ENCODE peak calls at places on chromosomes 12 and 14, in six cellular contexts. U is SK-N-SH, N is stomach, A is ovary, J is HepG2, M is tibial nerve. T is an unnamed sample. For H3K27me3, the result is how much of the 10 kb centered on the place peaks cover.

GRCh38 chr12:46217686-46218508 is 50.9 kb downstream of the SLC38A1 start:
- DNase-seq in U (no peak), N (peak), A (no peak), J (no peak), M (no peak), T (peak)

GRCh38 chr14:49303952-49304516 is 282.1 kb downstream of the RPS29 start:
- DNase-seq in U (no peak), N (no peak), A (peak), J (no peak), M (no peak), T (no peak)

GRCh38 chr12:95304673-95305198 is 87.1 kb downstream of the VEZT start:
- DNase-seq in U (no peak), N (no peak), A (no peak), J (no peak), M (no peak), T (no peak)

GRCh38 chr12:6285063-6285477 is 25.4 kb upstream of the PLEKHG6 start:
- DNase-seq in U (peak), N (peak), A (peak), J (peak), M (no peak), T (peak)

GRCh38 chr12:62879691-62880090 is 55.3 kb downstream of the PPM1H start:
- DNase-seq in U (no peak), N (no peak), A (no peak), J (no peak), M (no peak), T (no peak)

GRCh38 chr12:7130791-7131501 is 775 bp downstream of the CLSTN3 start:
- DNase-seq in U (peak), N (peak), A (peak), J (no peak), M (no peak), T (peak)

GRCh38 chr14:23580948-23581281 is 2.3 kb upstream of the JPH4 start:
- DNase-seq in U (no peak), N (peak), A (no peak), J (no peak), M (no peak), T (no peak)

GRCh38 chr12:51009038-51009437 is 17.1 kb downstream of the SLC11A2 start:
- DNase-seq in U (no peak), N (peak), A (peak), J (no peak), M (peak), T (peak)

GRCh38 chr14:94025720-94026119 is 420 bp upstream of the OTUB2 start:
- DNase-seq in U (no peak), N (no peak), A (no peak), J (no peak), M (no peak), T (no peak)

GRCh38 chr12:103169-103981 is 36.8 kb downstream of the IQSEC3 start:
- DNase-seq in U (peak), N (no peak), A (no peak), J (no peak), M (no peak), T (no peak)

GRCh38 chr14:31543969-31544799 is 17.0 kb upstream of the NUBPL start:
- DNase-seq in U (no peak), N (no peak), A (no peak), J (peak), M (no peak), T (no peak)

GRCh38 chr12:130342842-130343241 is 5.2 kb downstream of the PIWIL1 start:
- DNase-seq in U (no peak), N (no peak), A (no peak), J (no peak), M (no peak), T (no peak)

GRCh38 chr12:103640831-103641230 is 53.8 kb downstream of the STAB2 start:
- DNase-seq in U (no peak), N (no peak), A (no peak), J (no peak), M (no peak), T (no peak)

GRCh38 chr12:76462668-76463224 is 96.8 kb downstream of the OSBPL8 start:
- DNase-seq in U (no peak), N (no peak), A (no peak), J (peak), M (no peak), T (no peak)

GRCh38 chr14:68571928-68572525 is 220.8 kb downstream of the ZFP36L1 start:
- DNase-seq in U (no peak), N (no peak), A (no peak), J (peak), M (no peak), T (no peak)

GRCh38 chr14:51044961-51045360 is 49.9 kb downstream of the TRIM9 start:
- DNase-seq in U (no peak), N (no peak), A (no peak), J (no peak), M (no peak), T (no peak)

GRCh38 chr14:64789696-64790095 is 85.5 kb downstream of the PLEKHG3 start:
- DNase-seq in U (no peak), N (no peak), A (no peak), J (no peak), M (no peak), T (no peak)

GRCh38 chr12:54075974-54076373 is 22.3 kb downstream of the HOXC4 start:
- DNase-seq in U (no peak), N (no peak), A (no peak), J (no peak), M (no peak), T (no peak)

GRCh38 chr12:484096-484495 is 24.4 kb downstream of the B4GALNT3 start:
- DNase-seq in U (no peak), N (peak), A (no peak), J (no peak), M (no peak), T (no peak)

GRCh38 chr12:19675361-19675760 is 236.1 kb downstream of the AEBP2 start:
- DNase-seq in U (no peak), N (no peak), A (no peak), J (no peak), M (no peak), T (no peak)

GRCh38 chr12:12017798-12018197 is 52.9 kb upstream of the BCL2L14 start:
- DNase-seq in U (no peak), N (no peak), A (no peak), J (no peak), M (no peak), T (no peak)

GRCh38 chr12:96880220-96880619 is 26.8 kb upstream of the NEDD1 start:
- DNase-seq in U (no peak), N (no peak), A (no peak), J (no peak), M (no peak), T (no peak)

GRCh38 chr14:76762617-76763361 is 1.5 kb downstream of the VASH1 start:
- DNase-seq in U (no peak), N (no peak), A (no peak), J (no peak), M (no peak), T (no peak)

GRCh38 chr14:76761849-76762616 is 765 bp downstream of the VASH1 start:
- DNase-seq in U (no peak), N (no peak), A (no peak), J (no peak), M (no peak), T (no peak)

GRCh38 chr14:76760331-76761197 is 704 bp upstream of the VASH1 start:
- DNase-seq in U (peak), N (no peak), A (no peak), J (no peak), M (no peak), T (no peak)

GRCh38 chr14:76759589-76759988 is 1.7 kb upstream of the VASH1 start:
- DNase-seq in U (peak), N (no peak), A (no peak), J (no peak), M (no peak), T (no peak)

GRCh38 chr14:76761198-76761848 is at the start of gene VASH1:
- DNase-seq in U (peak), N (peak), A (peak), J (no peak), M (no peak), T (peak)
- H3K27me3 ChIP-seq in U (under half), N (under half), A (under half), J (under half), M (under half), T (under half)

DNA sequence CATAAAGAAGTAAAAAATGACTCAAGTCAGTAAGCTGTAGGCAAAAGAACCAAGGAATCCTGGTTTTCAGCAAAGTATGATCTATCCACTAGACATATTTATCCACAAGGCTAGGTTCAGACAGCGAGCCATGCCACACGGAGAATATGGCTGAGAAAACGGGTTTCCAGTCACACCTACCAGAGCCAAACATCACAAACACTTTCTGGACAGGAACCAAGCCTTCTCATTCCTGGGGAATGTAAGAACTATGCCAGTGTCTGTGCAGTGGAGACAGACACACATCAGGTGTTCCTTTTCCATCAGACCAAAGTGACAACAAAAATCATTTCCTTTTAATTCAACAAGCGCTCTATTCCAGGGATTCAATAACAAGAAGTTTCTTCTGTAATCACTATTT is 41.1 kb downstream of the AREL1 start:
- DNase-seq in U (no peak), N (no peak), A (no peak), J (no peak), M (no peak), T (no peak)
- TF ChIP-seq EP300 in U (peak), N (no peak), A (no peak), J (no peak), M (peak), T (no peak)

DNA sequence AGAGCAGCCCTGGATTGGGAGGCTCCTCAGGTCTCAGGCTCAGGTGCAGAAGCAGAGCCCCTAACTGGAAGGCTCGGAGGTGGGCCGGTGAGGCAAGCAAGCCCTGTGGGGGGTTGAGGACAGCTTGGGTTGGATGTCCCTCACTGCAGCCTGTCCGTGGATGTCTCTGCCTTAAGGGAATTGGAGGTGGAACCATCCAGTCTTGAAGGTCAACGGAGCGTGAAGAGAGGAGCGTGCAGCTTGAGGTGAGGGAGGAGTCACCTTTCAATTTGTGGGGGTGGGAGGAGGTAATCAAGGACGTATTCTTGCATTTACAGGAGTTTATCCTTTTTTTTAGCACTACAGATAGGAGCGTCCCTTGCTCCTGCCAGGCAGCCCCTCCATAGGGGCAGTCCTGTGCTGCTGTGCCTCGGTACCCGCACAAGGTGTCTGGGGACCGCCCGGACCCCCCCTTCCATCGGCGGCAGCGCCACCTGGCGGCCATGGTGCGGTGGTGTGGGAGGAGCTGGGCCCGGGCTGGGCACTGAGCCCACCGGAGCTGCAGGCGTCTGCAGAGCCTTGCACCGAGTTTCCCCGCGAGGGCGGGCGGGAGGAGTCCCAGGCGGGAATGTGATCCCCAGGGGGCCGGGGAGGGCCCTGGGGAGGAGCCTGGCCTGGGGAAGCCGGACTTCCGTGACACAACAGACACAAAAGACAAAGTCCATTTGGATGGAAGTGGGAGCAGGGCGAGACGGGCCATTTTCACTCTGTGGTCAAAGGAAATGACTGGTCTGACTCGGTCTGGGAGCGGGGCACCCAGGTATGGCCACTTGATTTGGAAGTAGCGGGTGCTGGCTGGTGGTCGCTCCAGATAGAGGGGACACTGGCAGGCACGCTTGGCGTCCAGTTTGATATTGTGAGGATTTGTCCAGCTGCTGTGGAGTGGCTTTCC is 884 bp downstream of the DNAJC22 start:
- DNase-seq in U (peak), N (peak), A (peak), J (peak), M (no peak), T (peak)
- H3K27me3 ChIP-seq in U (under half), N (under half), A (under half), J (under half), M (half or more), T (half or more)

GRCh38 chr12:82996168-82996812 is 309.6 kb downstream of the TMTC2 start:
- DNase-seq in U (no peak), N (no peak), A (no peak), J (no peak), M (no peak), T (no peak)
- TF ChIP-seq EP300 in U (no peak), N (no peak), A (no peak), J (no peak), M (no peak), T (no peak)

GRCh38 chr14:25394791-25395391 is 344.9 kb upstream of the STXBP6 start:
- DNase-seq in U (no peak), N (no peak), A (no peak), J (no peak), M (no peak), T (no peak)
- H3K27me3 ChIP-seq in U (under half), N (under half), A (under half), J (under half), M (under half), T (under half)

GRCh38 chr12:38956337-38956736 is 50.9 kb upstream of the CPNE8 start:
- DNase-seq in U (no peak), N (no peak), A (no peak), J (no peak), M (no peak), T (no peak)
- TF ChIP-seq EP300 in U (no peak), N (no peak), A (no peak), J (no peak), M (no peak), T (no peak)

GRCh38 chr12:57242691-57243454 is 8.1 kb downstream of the STAC3 start:
- DNase-seq in U (peak), N (peak), A (peak), J (peak), M (no peak), T (peak)
- H3K27me3 ChIP-seq in U (under half), N (half or more), A (under half), J (half or more), M (half or more), T (half or more)

GRCh38 chr12:113191236-113191635 is 5.7 kb downstream of the RITA1 start:
- DNase-seq in U (no peak), N (no peak), A (no peak), J (no peak), M (no peak), T (no peak)
- TF ChIP-seq EP300 in U (no peak), N (no peak), A (no peak), J (no peak), M (no peak), T (no peak)